ENCODE peak calls at places on chromosomes 7 and 10, in nine cellular contexts. One of them, this sample, is unnamed.
A peak's percentile ranks its signal among the peaks of the same experiment; 100 is the strongest.

GRCh38 chr10:43091846-43092245 is 15.0 kb downstream of the RET start:
- DNase-seq in A549: no peak
- DNase-seq in testis: no peak
- DNase-seq in uterus: no peak
- DNase-seq in sigmoid colon: no peak
- DNase-seq in IMR-90: no peak
- DNase-seq in transverse colon: no peak
- DNase-seq in upper lobe of left lung: no peak
- DNase-seq in right lobe of liver: no peak
- DNase-seq in this sample: no peak

GRCh38 chr10:71578069-71578468 is 141.5 kb downstream of the C10orf105 start:
- DNase-seq in A549: no peak
- DNase-seq in testis: no peak
- DNase-seq in uterus: no peak
- DNase-seq in sigmoid colon: no peak
- DNase-seq in IMR-90: no peak
- DNase-seq in transverse colon: no peak
- DNase-seq in upper lobe of left lung: no peak
- DNase-seq in right lobe of liver: no peak
- DNase-seq in this sample: no peak

GRCh38 chr7:151537818-151538561 is 18.3 kb upstream of the RHEB start:
- DNase-seq in A549: no peak
- DNase-seq in testis: peak; percentile 68
- DNase-seq in uterus: peak; percentile 39
- DNase-seq in sigmoid colon: peak; percentile 87
- DNase-seq in IMR-90: peak; percentile 18
- DNase-seq in transverse colon: no peak
- DNase-seq in upper lobe of left lung: no peak
- DNase-seq in right lobe of liver: no peak
- DNase-seq in this sample: no peak

GRCh38 chr7:2567663-2568238 is 9.0 kb downstream of the IQCE start:
- DNase-seq in A549: no peak
- DNase-seq in testis: peak; percentile 68
- DNase-seq in uterus: peak; percentile 54
- DNase-seq in sigmoid colon: no peak
- DNase-seq in IMR-90: peak; percentile 38
- DNase-seq in transverse colon: no peak
- DNase-seq in upper lobe of left lung: no peak
- DNase-seq in right lobe of liver: no peak
- DNase-seq in this sample: no peak

GRCh38 chr7:28348631-28349030 is 63.7 kb upstream of the CREB5 start:
- DNase-seq in A549: no peak
- DNase-seq in testis: no peak
- DNase-seq in uterus: no peak
- DNase-seq in sigmoid colon: no peak
- DNase-seq in IMR-90: no peak
- DNase-seq in transverse colon: no peak
- DNase-seq in upper lobe of left lung: peak; percentile 15
- DNase-seq in right lobe of liver: no peak
- DNase-seq in this sample: no peak

GRCh38 chr10:24462889-24463552 is 254.1 kb downstream of the KIAA1217 start:
- DNase-seq in A549: no peak
- DNase-seq in testis: peak; percentile 64
- DNase-seq in uterus: no peak
- DNase-seq in sigmoid colon: no peak
- DNase-seq in IMR-90: no peak
- DNase-seq in transverse colon: no peak
- DNase-seq in upper lobe of left lung: no peak
- DNase-seq in right lobe of liver: no peak
- DNase-seq in this sample: no peak

GRCh38 chr7:1666251-1666778 is 3.8 kb upstream of the ELFN1 start:
- DNase-seq in A549: peak; percentile 69
- DNase-seq in testis: no peak
- DNase-seq in uterus: no peak
- DNase-seq in sigmoid colon: peak; percentile 45
- DNase-seq in IMR-90: no peak
- DNase-seq in transverse colon: no peak
- DNase-seq in upper lobe of left lung: peak; percentile 80
- DNase-seq in right lobe of liver: no peak
- DNase-seq in this sample: peak; percentile 99

GRCh38 chr10:37588299-37588698 is 269.1 kb downstream of the ZNF248 start:
- DNase-seq in A549: no peak
- DNase-seq in testis: no peak
- DNase-seq in uterus: no peak
- DNase-seq in sigmoid colon: no peak
- DNase-seq in IMR-90: no peak
- DNase-seq in transverse colon: no peak
- DNase-seq in upper lobe of left lung: no peak
- DNase-seq in right lobe of liver: no peak
- DNase-seq in this sample: no peak

GRCh38 chr10:21020545-21020944 is 123.4 kb upstream of the NEBL start:
- DNase-seq in A549: peak; percentile 51
- DNase-seq in testis: peak; percentile 31
- DNase-seq in uterus: no peak
- DNase-seq in sigmoid colon: no peak
- DNase-seq in IMR-90: no peak
- DNase-seq in transverse colon: peak; percentile 14
- DNase-seq in upper lobe of left lung: no peak
- DNase-seq in right lobe of liver: no peak
- DNase-seq in this sample: peak; percentile 38

GRCh38 chr7:69489533-69489932 is 108.7 kb upstream of the AUTS2 start:
- DNase-seq in A549: no peak
- DNase-seq in testis: no peak
- DNase-seq in uterus: no peak
- DNase-seq in sigmoid colon: no peak
- DNase-seq in IMR-90: no peak
- DNase-seq in transverse colon: no peak
- DNase-seq in upper lobe of left lung: no peak
- DNase-seq in right lobe of liver: no peak
- DNase-seq in this sample: no peak

GRCh38 chr10:122981066-122981464 is 864 bp downstream of the PSTK start:
- DNase-seq in A549: peak; percentile 57
- DNase-seq in testis: no peak
- DNase-seq in uterus: no peak
- DNase-seq in sigmoid colon: no peak
- DNase-seq in IMR-90: peak; percentile 53
- DNase-seq in transverse colon: no peak
- DNase-seq in upper lobe of left lung: no peak
- DNase-seq in right lobe of liver: no peak
- DNase-seq in this sample: no peak

GRCh38 chr7:19122018-19122588 is 4.7 kb upstream of the TWIST1 start:
- DNase-seq in A549: peak; percentile 23
- DNase-seq in testis: no peak
- DNase-seq in uterus: no peak
- DNase-seq in sigmoid colon: no peak
- DNase-seq in IMR-90: peak; percentile 72
- DNase-seq in transverse colon: no peak
- DNase-seq in upper lobe of left lung: no peak
- DNase-seq in right lobe of liver: no peak
- DNase-seq in this sample: peak; percentile 57

GRCh38 chr7:158362912-158363905 is 224.4 kb downstream of the PTPRN2 start:
- DNase-seq in A549: no peak
- DNase-seq in testis: peak; percentile 30
- DNase-seq in uterus: no peak
- DNase-seq in sigmoid colon: peak; percentile 55
- DNase-seq in IMR-90: no peak
- DNase-seq in transverse colon: no peak
- DNase-seq in upper lobe of left lung: peak; percentile 59
- DNase-seq in right lobe of liver: no peak
- DNase-seq in this sample: no peak

GRCh38 chr7:45239486-45239885 is 81.9 kb downstream of the RAMP3 start:
- DNase-seq in A549: peak; percentile 23
- DNase-seq in testis: no peak
- DNase-seq in uterus: no peak
- DNase-seq in sigmoid colon: no peak
- DNase-seq in IMR-90: peak; percentile 62
- DNase-seq in transverse colon: no peak
- DNase-seq in upper lobe of left lung: no peak
- DNase-seq in right lobe of liver: no peak
- DNase-seq in this sample: peak; percentile 79

GRCh38 chr7:66138994-66139752 is 24.5 kb downstream of the CRCP start:
- DNase-seq in A549: no peak
- DNase-seq in testis: no peak
- DNase-seq in uterus: no peak
- DNase-seq in sigmoid colon: no peak
- DNase-seq in IMR-90: peak; percentile 58
- DNase-seq in transverse colon: no peak
- DNase-seq in upper lobe of left lung: no peak
- DNase-seq in right lobe of liver: no peak
- DNase-seq in this sample: no peak

GRCh38 chr10:105615986-105616385 is 974.9 kb downstream of the SORCS3 start:
- DNase-seq in A549: no peak
- DNase-seq in testis: no peak
- DNase-seq in uterus: no peak
- DNase-seq in sigmoid colon: no peak
- DNase-seq in IMR-90: no peak
- DNase-seq in transverse colon: no peak
- DNase-seq in upper lobe of left lung: no peak
- DNase-seq in right lobe of liver: no peak
- DNase-seq in this sample: no peak

GRCh38 chr10:110005716-110006115 is 2.1 kb upstream of the ADD3 start:
- DNase-seq in A549: no peak
- DNase-seq in testis: peak; percentile 60
- DNase-seq in uterus: no peak
- DNase-seq in sigmoid colon: peak; percentile 70
- DNase-seq in IMR-90: peak; percentile 88
- DNase-seq in transverse colon: peak; percentile 46
- DNase-seq in upper lobe of left lung: peak; percentile 86
- DNase-seq in right lobe of liver: peak; percentile 31
- DNase-seq in this sample: no peak
- TF ChIP-seq POLR2A in A549: no peak
- TF ChIP-seq POLR2A in testis: no peak
- TF ChIP-seq POLR2A in uterus: no peak
- TF ChIP-seq POLR2A in sigmoid colon: no peak
- TF ChIP-seq POLR2A in IMR-90: no peak
- TF ChIP-seq POLR2A in transverse colon: peak; percentile 51
- TF ChIP-seq POLR2A in upper lobe of left lung: no peak
- TF ChIP-seq POLR2A in right lobe of liver: no peak
- TF ChIP-seq POLR2A in this sample: no peak

GRCh38 chr7:80134536-80135305 is at the start of gene GNAI1:
- DNase-seq in A549: peak; percentile 58
- DNase-seq in testis: peak; percentile 84
- DNase-seq in uterus: peak; percentile 76
- DNase-seq in sigmoid colon: peak; percentile 84
- DNase-seq in IMR-90: peak; percentile 74
- DNase-seq in transverse colon: peak; percentile 62
- DNase-seq in upper lobe of left lung: peak; percentile 94
- DNase-seq in right lobe of liver: peak; percentile 81
- DNase-seq in this sample: peak; percentile 67
- TF ChIP-seq POLR2A in A549: peak; percentile 77
- TF ChIP-seq POLR2A in testis: peak; percentile 69
- TF ChIP-seq POLR2A in uterus: peak; percentile 62
- TF ChIP-seq POLR2A in sigmoid colon: peak; percentile 44
- TF ChIP-seq POLR2A in IMR-90: peak; percentile 66
- TF ChIP-seq POLR2A in transverse colon: peak; percentile 56
- TF ChIP-seq POLR2A in upper lobe of left lung: no peak
- TF ChIP-seq POLR2A in right lobe of liver: peak; percentile 77
- TF ChIP-seq POLR2A in this sample: peak; percentile 89

GRCh38 chr10:36185096-36185495 is 543.0 kb upstream of the FZD8 start:
- DNase-seq in A549: no peak
- DNase-seq in testis: no peak
- DNase-seq in uterus: no peak
- DNase-seq in sigmoid colon: no peak
- DNase-seq in IMR-90: no peak
- DNase-seq in transverse colon: no peak
- DNase-seq in upper lobe of left lung: peak; percentile 57
- DNase-seq in right lobe of liver: no peak
- DNase-seq in this sample: no peak

GRCh38 chr10:36183726-36184125 is 541.6 kb upstream of the FZD8 start:
- DNase-seq in A549: no peak
- DNase-seq in testis: no peak
- DNase-seq in uterus: no peak
- DNase-seq in sigmoid colon: no peak
- DNase-seq in IMR-90: peak; percentile 10
- DNase-seq in transverse colon: no peak
- DNase-seq in upper lobe of left lung: no peak
- DNase-seq in right lobe of liver: no peak
- DNase-seq in this sample: no peak

GRCh38 chr10:36181421-36181820 is 539.3 kb upstream of the FZD8 start:
- DNase-seq in A549: no peak
- DNase-seq in testis: no peak
- DNase-seq in uterus: no peak
- DNase-seq in sigmoid colon: no peak
- DNase-seq in IMR-90: peak; percentile 46
- DNase-seq in transverse colon: no peak
- DNase-seq in upper lobe of left lung: no peak
- DNase-seq in right lobe of liver: no peak
- DNase-seq in this sample: no peak

GRCh38 chr10:36182059-36182654 is 540.1 kb upstream of the FZD8 start:
- DNase-seq in A549: no peak
- DNase-seq in testis: no peak
- DNase-seq in uterus: no peak
- DNase-seq in sigmoid colon: no peak
- DNase-seq in IMR-90: no peak
- DNase-seq in transverse colon: no peak
- DNase-seq in upper lobe of left lung: no peak
- DNase-seq in right lobe of liver: no peak
- DNase-seq in this sample: no peak

GRCh38 chr10:36183056-36183455 is 541.0 kb upstream of the FZD8 start:
- DNase-seq in A549: no peak
- DNase-seq in testis: no peak
- DNase-seq in uterus: no peak
- DNase-seq in sigmoid colon: no peak
- DNase-seq in IMR-90: no peak
- DNase-seq in transverse colon: no peak
- DNase-seq in upper lobe of left lung: no peak
- DNase-seq in right lobe of liver: no peak
- DNase-seq in this sample: no peak
- TF ChIP-seq POLR2A in A549: no peak
- TF ChIP-seq POLR2A in testis: no peak
- TF ChIP-seq POLR2A in uterus: no peak
- TF ChIP-seq POLR2A in sigmoid colon: no peak
- TF ChIP-seq POLR2A in IMR-90: no peak
- TF ChIP-seq POLR2A in transverse colon: no peak
- TF ChIP-seq POLR2A in upper lobe of left lung: no peak
- TF ChIP-seq POLR2A in right lobe of liver: no peak
- TF ChIP-seq POLR2A in this sample: no peak

DNA sequence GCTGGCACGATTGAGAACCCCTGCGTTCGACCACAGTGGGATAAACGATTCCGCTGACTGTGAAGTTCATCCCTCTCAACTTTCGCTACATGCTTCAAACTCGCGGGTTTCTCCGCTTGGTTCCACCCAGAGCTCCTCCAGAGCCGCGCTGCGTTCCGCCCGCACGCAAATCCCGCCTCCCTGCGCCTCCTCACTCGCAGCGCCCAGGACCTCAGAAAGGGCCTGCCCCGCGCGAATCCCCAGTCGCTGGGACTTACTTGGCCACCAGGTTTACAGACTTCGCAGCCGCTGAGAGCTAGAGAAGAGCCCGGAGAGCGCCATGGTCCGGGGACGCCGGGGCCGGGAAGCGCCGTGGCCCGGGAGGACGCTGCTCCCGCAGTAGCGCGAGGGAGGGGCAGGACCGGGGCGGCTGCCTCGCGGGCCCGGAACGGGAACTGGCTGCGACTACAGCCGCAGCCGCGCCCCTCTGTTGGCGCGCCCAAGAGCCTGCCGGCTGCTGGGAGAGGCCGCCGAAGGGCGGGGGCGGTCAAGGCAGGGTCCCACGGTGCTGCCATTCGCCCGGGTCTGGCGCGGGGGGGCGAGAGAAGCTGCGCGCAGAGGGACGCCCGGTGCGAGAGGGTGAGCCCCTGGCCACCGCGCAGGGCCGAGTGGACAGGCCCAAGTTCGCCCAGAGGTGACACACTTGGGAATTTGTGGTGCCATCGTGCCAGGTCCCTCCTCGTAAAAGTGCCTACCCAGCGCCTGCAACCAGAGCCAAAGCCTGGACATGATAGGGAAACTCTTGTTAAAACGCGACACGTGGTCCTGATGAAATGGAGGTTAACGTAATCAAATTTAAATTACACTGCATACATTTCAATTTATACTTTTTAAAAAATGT is at the start of gene NOD1:
- DNase-seq in A549: peak; percentile 78
- DNase-seq in testis: peak; percentile 76
- DNase-seq in uterus: peak; percentile 74
- DNase-seq in sigmoid colon: peak; percentile 86
- DNase-seq in IMR-90: peak; percentile 63
- DNase-seq in transverse colon: peak; percentile 88
- DNase-seq in upper lobe of left lung: peak; percentile 95
- DNase-seq in right lobe of liver: peak; percentile 90
- DNase-seq in this sample: peak; percentile 94
- TF ChIP-seq POLR2A in A549: peak; percentile 74
- TF ChIP-seq POLR2A in testis: no peak
- TF ChIP-seq POLR2A in uterus: peak; percentile 19
- TF ChIP-seq POLR2A in sigmoid colon: peak; percentile 31
- TF ChIP-seq POLR2A in IMR-90: peak; percentile 77
- TF ChIP-seq POLR2A in transverse colon: peak; percentile 90
- TF ChIP-seq POLR2A in upper lobe of left lung: no peak
- TF ChIP-seq POLR2A in right lobe of liver: peak; percentile 57
- TF ChIP-seq POLR2A in this sample: peak; percentile 76

This sample was measured in H54.